ENCODE peak calls at places on chromosomes 2 and 18, in seven cellular contexts. One of them, this sample, is unnamed.
A peak's percentile ranks its signal among the peaks of the same experiment; 100 is the strongest.

GRCh38 chr2:181857471-181857870 is 34.1 kb upstream of the ITPRID2 start:
- DNase-seq in endodermal cell: no peak
- DNase-seq in kidney epithelial cell: no peak
- DNase-seq in neural progenitor cell: no peak
- DNase-seq in transverse colon: no peak
- DNase-seq in astrocyte of the spinal cord: peak; percentile 19
- DNase-seq in GM23338: no peak
- DNase-seq in this sample: no peak

GRCh38 chr18:33034212-33034611 is 261.4 kb upstream of the KLHL14 start:
- DNase-seq in astrocyte of the spinal cord: no peak
- DNase-seq in kidney epithelial cell: no peak
- DNase-seq in neural progenitor cell: no peak
- DNase-seq in transverse colon: no peak
- DNase-seq in GM23338: no peak
- DNase-seq in endodermal cell: no peak
- DNase-seq in this sample: no peak

GRCh38 chr2:96324716-96325037 is 440 bp upstream of the ITPRIPL1 start:
- DNase-seq in astrocyte of the spinal cord: no peak
- DNase-seq in kidney epithelial cell: no peak
- DNase-seq in transverse colon: no peak
- DNase-seq in endodermal cell: no peak
- DNase-seq in GM23338: no peak
- DNase-seq in neural progenitor cell: no peak
- DNase-seq in this sample: no peak

GRCh38 chr18:80200171-80200931 is 47.0 kb downstream of the PARD6G start:
- DNase-seq in astrocyte of the spinal cord: no peak
- DNase-seq in kidney epithelial cell: no peak
- DNase-seq in endodermal cell: peak; percentile 77
- DNase-seq in GM23338: peak; percentile 55
- DNase-seq in transverse colon: no peak
- DNase-seq in neural progenitor cell: peak; percentile 59
- DNase-seq in this sample: no peak

GRCh38 chr2:32427672-32428622 is 71.1 kb downstream of the BIRC6 start:
- DNase-seq in GM23338: no peak
- DNase-seq in endodermal cell: no peak
- DNase-seq in kidney epithelial cell: no peak
- DNase-seq in neural progenitor cell: peak; percentile 6
- DNase-seq in transverse colon: no peak
- DNase-seq in astrocyte of the spinal cord: no peak
- DNase-seq in this sample: no peak

GRCh38 chr2:239156516-239157265 is 244.1 kb downstream of the HDAC4 start:
- DNase-seq in neural progenitor cell: no peak
- DNase-seq in endodermal cell: peak; percentile 32
- DNase-seq in GM23338: no peak
- DNase-seq in transverse colon: no peak
- DNase-seq in astrocyte of the spinal cord: no peak
- DNase-seq in kidney epithelial cell: no peak
- DNase-seq in this sample: no peak

GRCh38 chr2:160322320-160322719 is 122.2 kb upstream of the ITGB6 start:
- DNase-seq in endodermal cell: no peak
- DNase-seq in transverse colon: no peak
- DNase-seq in astrocyte of the spinal cord: no peak
- DNase-seq in GM23338: no peak
- DNase-seq in kidney epithelial cell: no peak
- DNase-seq in neural progenitor cell: no peak
- DNase-seq in this sample: no peak

GRCh38 chr2:240510513-240511210 is 47.1 kb downstream of the ANKMY1 start:
- DNase-seq in astrocyte of the spinal cord: no peak
- DNase-seq in kidney epithelial cell: no peak
- DNase-seq in endodermal cell: peak; percentile 22
- DNase-seq in transverse colon: no peak
- DNase-seq in GM23338: no peak
- DNase-seq in neural progenitor cell: no peak
- DNase-seq in this sample: no peak

GRCh38 chr2:194166818-194167217 is 1490.2 kb upstream of the SLC39A10 start:
- DNase-seq in GM23338: peak; percentile 62
- DNase-seq in transverse colon: no peak
- DNase-seq in neural progenitor cell: peak; percentile 53
- DNase-seq in astrocyte of the spinal cord: peak; percentile 42
- DNase-seq in endodermal cell: peak; percentile 56
- DNase-seq in kidney epithelial cell: no peak
- DNase-seq in this sample: no peak

GRCh38 chr2:30590407-30590806 is 143.4 kb downstream of the LCLAT1 start:
- DNase-seq in astrocyte of the spinal cord: no peak
- DNase-seq in neural progenitor cell: no peak
- DNase-seq in endodermal cell: no peak
- DNase-seq in transverse colon: no peak
- DNase-seq in kidney epithelial cell: no peak
- DNase-seq in GM23338: no peak
- DNase-seq in this sample: no peak

GRCh38 chr2:237774811-237775553 is 23.6 kb upstream of the RBM44 start:
- DNase-seq in GM23338: peak; percentile 83
- DNase-seq in kidney epithelial cell: peak; percentile 7
- DNase-seq in endodermal cell: peak; percentile 90
- DNase-seq in neural progenitor cell: peak; percentile 69
- DNase-seq in astrocyte of the spinal cord: peak; percentile 53
- DNase-seq in transverse colon: peak; percentile 57
- DNase-seq in this sample: no peak

GRCh38 chr2:65122313-65122712 is 7.6 kb downstream of the RAB1A start:
- DNase-seq in neural progenitor cell: no peak
- DNase-seq in kidney epithelial cell: no peak
- DNase-seq in endodermal cell: no peak
- DNase-seq in GM23338: no peak
- DNase-seq in astrocyte of the spinal cord: no peak
- DNase-seq in transverse colon: no peak
- DNase-seq in this sample: no peak

GRCh38 chr2:49044680-49045079 is 109.6 kb downstream of the FSHR start:
- DNase-seq in astrocyte of the spinal cord: no peak
- DNase-seq in kidney epithelial cell: no peak
- DNase-seq in neural progenitor cell: peak; percentile 75
- DNase-seq in transverse colon: no peak
- DNase-seq in endodermal cell: peak; percentile 53
- DNase-seq in GM23338: peak; percentile 65
- DNase-seq in this sample: no peak

DNA sequence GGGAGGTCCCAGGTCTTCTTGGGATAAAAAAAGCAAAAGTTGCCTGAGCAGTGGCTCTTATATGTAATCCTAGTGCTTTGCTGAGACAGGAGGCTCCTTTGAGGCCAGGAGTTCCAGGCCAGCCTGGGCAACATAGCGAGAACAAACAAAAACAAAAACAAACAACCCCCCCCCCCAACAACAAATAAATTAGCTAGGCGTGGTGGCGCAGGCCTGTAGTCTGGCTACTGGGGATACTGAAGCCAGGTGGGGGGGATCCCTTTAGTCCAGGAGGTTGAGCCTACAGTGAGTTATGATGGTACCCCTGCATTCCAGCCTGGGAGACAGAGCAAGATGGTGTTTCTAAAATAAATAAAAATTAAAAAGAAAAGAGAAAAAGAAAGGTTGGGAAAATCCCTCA is 5.4 kb downstream of the GAREM2 start:
- DNase-seq in neural progenitor cell: no peak
- DNase-seq in GM23338: no peak
- DNase-seq in endodermal cell: no peak
- DNase-seq in astrocyte of the spinal cord: no peak
- DNase-seq in transverse colon: no peak
- DNase-seq in kidney epithelial cell: no peak
- DNase-seq in this sample: no peak
- H3K4me3 ChIP-seq in neural progenitor cell: peak overlapping the region; percentile 62
- H3K4me3 ChIP-seq in GM23338: peak overlapping the region; percentile 69
- H3K4me3 ChIP-seq in endodermal cell: no peak overlapping the region
- H3K4me3 ChIP-seq in astrocyte of the spinal cord: no peak overlapping the region
- H3K4me3 ChIP-seq in transverse colon: no peak overlapping the region
- H3K4me3 ChIP-seq in kidney epithelial cell: no peak overlapping the region
- H3K4me3 ChIP-seq in this sample: no peak overlapping the region

GRCh38 chr2:213490087-213490486 is 205.8 kb downstream of the SPAG16 start:
- DNase-seq in transverse colon: no peak
- DNase-seq in endodermal cell: no peak
- DNase-seq in GM23338: peak; percentile 1
- DNase-seq in astrocyte of the spinal cord: no peak
- DNase-seq in kidney epithelial cell: no peak
- DNase-seq in neural progenitor cell: no peak
- DNase-seq in this sample: no peak
- TF ChIP-seq CTCF in transverse colon: no peak
- TF ChIP-seq CTCF in endodermal cell: peak; percentile 34
- TF ChIP-seq CTCF in GM23338: peak; percentile 36
- TF ChIP-seq CTCF in astrocyte of the spinal cord: no peak
- TF ChIP-seq CTCF in kidney epithelial cell: no peak
- TF ChIP-seq CTCF in neural progenitor cell: peak; percentile 31
- TF ChIP-seq CTCF in this sample: no peak

GRCh38 chr18:21703241-21703820 is 1.2 kb downstream of the ABHD3 start:
- DNase-seq in GM23338: peak; percentile 64
- DNase-seq in astrocyte of the spinal cord: no peak
- DNase-seq in endodermal cell: peak; percentile 63
- DNase-seq in kidney epithelial cell: no peak
- DNase-seq in transverse colon: peak; percentile 71
- DNase-seq in neural progenitor cell: no peak
- DNase-seq in this sample: no peak

GRCh38 chr18:21701621-21702020 is 3.0 kb downstream of the ABHD3 start:
- DNase-seq in kidney epithelial cell: no peak
- DNase-seq in GM23338: no peak
- DNase-seq in endodermal cell: no peak
- DNase-seq in neural progenitor cell: no peak
- DNase-seq in astrocyte of the spinal cord: no peak
- DNase-seq in transverse colon: no peak
- DNase-seq in this sample: no peak

GRCh38 chr18:21704603-21705364 is at the start of gene ABHD3:
- DNase-seq in kidney epithelial cell: no peak
- DNase-seq in endodermal cell: peak; percentile 96
- DNase-seq in astrocyte of the spinal cord: peak; percentile 92
- DNase-seq in GM23338: peak; percentile 98
- DNase-seq in neural progenitor cell: peak; percentile 95
- DNase-seq in transverse colon: peak; percentile 97
- DNase-seq in this sample: peak; percentile 31

GRCh38 chr18:21706386-21706865 is 1.9 kb upstream of the ABHD3 start:
- DNase-seq in endodermal cell: no peak
- DNase-seq in astrocyte of the spinal cord: no peak
- DNase-seq in neural progenitor cell: no peak
- DNase-seq in transverse colon: no peak
- DNase-seq in GM23338: no peak
- DNase-seq in kidney epithelial cell: no peak
- DNase-seq in this sample: no peak

DNA sequence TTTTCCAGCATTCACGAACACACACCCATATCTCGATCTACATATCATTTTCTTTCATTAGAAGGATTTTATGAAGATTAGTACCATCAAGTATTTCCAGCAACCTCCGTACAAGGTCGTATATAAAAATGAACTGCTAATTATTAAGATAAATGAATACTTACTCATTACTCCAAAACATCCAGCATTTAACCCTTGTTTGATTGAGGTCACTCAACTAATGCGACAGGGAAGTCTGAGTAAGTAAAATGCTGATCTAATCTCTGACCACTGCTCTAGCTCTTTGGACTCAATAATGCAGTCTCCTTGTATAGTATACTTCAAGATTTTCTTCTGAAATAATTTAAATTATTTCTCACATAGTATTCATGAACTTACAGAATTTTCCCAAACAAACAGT is 2.0 kb downstream of the ABHD3 start:
- DNase-seq in astrocyte of the spinal cord: no peak
- DNase-seq in endodermal cell: no peak
- DNase-seq in neural progenitor cell: no peak
- DNase-seq in GM23338: no peak
- DNase-seq in kidney epithelial cell: no peak
- DNase-seq in transverse colon: no peak
- DNase-seq in this sample: no peak
- H3K4me3 ChIP-seq in astrocyte of the spinal cord: no peak overlapping the region
- H3K4me3 ChIP-seq in endodermal cell: peak overlapping the region; percentile 88
- H3K4me3 ChIP-seq in neural progenitor cell: no peak overlapping the region
- H3K4me3 ChIP-seq in GM23338: peak overlapping the region; percentile 78
- H3K4me3 ChIP-seq in kidney epithelial cell: no peak overlapping the region
- H3K4me3 ChIP-seq in transverse colon: no peak overlapping the region
- H3K4me3 ChIP-seq in this sample: no peak overlapping the region

GRCh38 chr18:48638451-48638850 is 99.6 kb downstream of the CTIF start:
- DNase-seq in GM23338: no peak
- DNase-seq in kidney epithelial cell: no peak
- DNase-seq in neural progenitor cell: no peak
- DNase-seq in astrocyte of the spinal cord: no peak
- DNase-seq in endodermal cell: no peak
- DNase-seq in transverse colon: no peak
- DNase-seq in this sample: no peak

GRCh38 chr18:48638896-48639771 is 100.3 kb downstream of the CTIF start:
- DNase-seq in GM23338: no peak
- DNase-seq in endodermal cell: no peak
- DNase-seq in neural progenitor cell: no peak
- DNase-seq in kidney epithelial cell: no peak
- DNase-seq in transverse colon: no peak
- DNase-seq in astrocyte of the spinal cord: no peak
- DNase-seq in this sample: no peak

GRCh38 chr18:48640566-48641270 is 101.9 kb downstream of the CTIF start:
- DNase-seq in kidney epithelial cell: no peak
- DNase-seq in neural progenitor cell: no peak
- DNase-seq in transverse colon: no peak
- DNase-seq in endodermal cell: no peak
- DNase-seq in GM23338: no peak
- DNase-seq in astrocyte of the spinal cord: no peak
- DNase-seq in this sample: no peak

GRCh38 chr18:48641981-48642380 is 103.2 kb downstream of the CTIF start:
- DNase-seq in kidney epithelial cell: no peak
- DNase-seq in neural progenitor cell: no peak
- DNase-seq in astrocyte of the spinal cord: no peak
- DNase-seq in transverse colon: no peak
- DNase-seq in endodermal cell: no peak
- DNase-seq in GM23338: no peak
- DNase-seq in this sample: no peak

GRCh38 chr18:48639772-48640432 is 101.1 kb downstream of the CTIF start:
- DNase-seq in neural progenitor cell: peak; percentile 37
- DNase-seq in endodermal cell: peak; percentile 73
- DNase-seq in astrocyte of the spinal cord: no peak
- DNase-seq in GM23338: peak; percentile 51
- DNase-seq in kidney epithelial cell: no peak
- DNase-seq in transverse colon: no peak
- DNase-seq in this sample: no peak
- TF ChIP-seq CTCF in neural progenitor cell: peak; percentile 55
- TF ChIP-seq CTCF in endodermal cell: peak; percentile 74
- TF ChIP-seq CTCF in astrocyte of the spinal cord: peak; percentile 46
- TF ChIP-seq CTCF in GM23338: peak; percentile 67
- TF ChIP-seq CTCF in kidney epithelial cell: peak; percentile 18
- TF ChIP-seq CTCF in transverse colon: no peak
- TF ChIP-seq CTCF in this sample: peak; percentile 39